ENCODE peak calls at places on chromosome 18, in four cellular contexts. F is choroid plexus epithelial cell, S is ovary, U is fibroblast of villous mesenchyme. D is an unnamed sample.

GRCh38 chr18:52451252-52451651 is 111.3 kb downstream of the DCC start:
- DNase-seq in F (no peak), S (no peak), U (no peak), D (no peak)

GRCh38 chr18:31555971-31556747 is 35.5 kb upstream of the TTR start:
- DNase-seq in F (peak), S (no peak), U (peak), D (peak)

GRCh38 chr18:76402026-76402990 is 92.7 kb downstream of the ZNF516 start:
- DNase-seq in F (no peak), S (no peak), U (no peak), D (no peak)

GRCh38 chr18:6414723-6415362 is at the start of gene L3MBTL4:
- DNase-seq in F (no peak), S (peak), U (no peak), D (no peak)

GRCh38 chr18:10519999-10520935 is 5.6 kb upstream of the NAPG start:
- DNase-seq in F (peak), S (peak), U (peak), D (peak)

GRCh38 chr18:44748582-44748981 is 67.9 kb downstream of the SETBP1 start:
- DNase-seq in F (no peak), S (no peak), U (no peak), D (peak)

GRCh38 chr18:42053188-42053781 is 98.3 kb downstream of the PIK3C3 start:
- DNase-seq in F (peak), S (peak), U (peak), D (peak)

GRCh38 chr18:32349728-32350395 is 120.8 kb downstream of the GAREM1 start:
- DNase-seq in F (peak), S (peak), U (peak), D (peak)

GRCh38 chr18:38940863-38941531 is 1375.4 kb upstream of the CELF4 start:
- DNase-seq in F (peak), S (no peak), U (no peak), D (peak)

GRCh38 chr18:72772916-72773315 is 94.9 kb downstream of the NETO1 start:
- DNase-seq in F (no peak), S (no peak), U (no peak), D (no peak)

GRCh38 chr18:61892683-61893303 is at the start of gene RNF152:
- DNase-seq in F (peak), S (peak), U (peak), D (peak)

GRCh38 chr18:24270937-24271380 is 126.7 kb downstream of the OSBPL1A start:
- DNase-seq in F (peak), S (no peak), U (peak), D (peak)

GRCh38 chr18:33404244-33404873 is 36.2 kb downstream of the CCDC178 start:
- DNase-seq in F (peak), S (no peak), U (peak), D (peak)
- TF ChIP-seq CTCF in F (peak), S (no peak), U (peak), D (peak)

GRCh38 chr18:79395308-79395640 is 456 bp upstream of the NFATC1 start:
- DNase-seq in F (no peak), S (no peak), U (no peak), D (no peak)
- H3K4me3 ChIP-seq in F (no peak), S (peak), U (peak), D (no peak)

GRCh38 chr18:9478545-9478944 is 3.2 kb downstream of the RALBP1 start:
- DNase-seq in F (no peak), S (peak), U (no peak), D (no peak)

GRCh38 chr18:9474103-9474982 is 970 bp upstream of the RALBP1 start:
- DNase-seq in F (no peak), S (no peak), U (peak), D (no peak)

GRCh38 chr18:9477509-9477908 is 2.2 kb downstream of the RALBP1 start:
- DNase-seq in F (no peak), S (no peak), U (peak), D (no peak)

GRCh38 chr18:9475643-9476580 is 599 bp downstream of the RALBP1 start:
- DNase-seq in F (peak), S (no peak), U (peak), D (peak)

GRCh38 chr18:9474983-9475642 is at the start of gene RALBP1:
- DNase-seq in F (peak), S (peak), U (peak), D (peak)
- TF ChIP-seq CTCF in F (no peak), S (no peak), U (no peak), D (no peak)

GRCh38 chr18:8799593-8799992 is 94.2 kb downstream of the MTCL1 start:
- DNase-seq in F (no peak), S (no peak), U (no peak), D (no peak)
- H3K4me3 ChIP-seq in F (no peak), S (no peak), U (no peak), D (no peak)

DNA sequence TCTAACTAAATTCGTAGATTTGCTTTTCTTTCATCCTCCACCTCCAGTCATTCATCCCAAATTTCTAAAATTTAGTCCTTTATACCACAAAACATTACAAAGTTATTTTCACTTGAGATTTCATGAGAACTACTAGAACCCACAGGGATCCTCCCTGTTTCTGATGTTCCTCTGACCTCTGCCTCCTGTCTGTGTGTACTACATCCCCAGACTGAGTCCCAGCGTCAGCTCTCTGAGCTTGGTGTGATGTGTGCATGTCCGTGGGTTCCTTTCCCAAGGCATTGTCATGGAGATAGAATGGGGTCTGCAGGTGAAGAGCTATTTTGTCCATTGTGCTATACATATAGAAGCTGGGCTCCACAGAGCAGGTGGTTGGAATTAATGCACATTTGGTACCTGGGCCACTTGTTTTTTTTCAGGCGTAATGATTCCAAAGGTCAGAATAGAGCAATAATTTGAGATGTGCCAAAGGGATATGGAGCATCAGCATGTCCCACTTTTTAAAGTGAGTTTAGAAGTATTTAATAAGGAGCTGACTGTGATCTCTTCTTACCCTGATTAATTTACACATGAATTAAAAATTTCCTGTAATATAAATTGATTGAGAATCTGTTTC is 151.2 kb upstream of the BOD1L2 start:
- DNase-seq in F (no peak), S (no peak), U (no peak), D (no peak)
- TF ChIP-seq CTCF in F (peak), S (no peak), U (peak), D (no peak)

D was measured in bronchial epithelial cell.